ENCODE peak calls at places on chromosome 16, in four cellular contexts. E, J, D and T are unnamed samples.
A peak's percentile ranks its signal among the peaks of the same experiment; 100 is the strongest.

GRCh38 chr16:89653656-89654295 is 3.7 kb downstream of the CHMP1A start:
- DNase-seq in E (no peak), J (no peak), D (no peak), T (no peak)

GRCh38 chr16:73356401-73357079 is 308.6 kb upstream of the ZFHX3 start:
- DNase-seq in E (no peak), J (no peak), D (no peak), T (no peak)

GRCh38 chr16:2935418-2935817 is 23.7 kb downstream of the FLYWCH1 start:
- DNase-seq in E (no peak), J (no peak), D (no peak), T (no peak)

GRCh38 chr16:24045641-24046040 is 209.9 kb downstream of the PRKCB start:
- DNase-seq in E (no peak), J (no peak), D (peak; percentile 4), T (no peak)

GRCh38 chr16:74862743-74863244 is 88.2 kb upstream of the FA2H start:
- DNase-seq in E (no peak), J (peak; percentile 13), D (no peak), T (peak; percentile 42)

GRCh38 chr16:12679660-12680272 is 123.9 kb downstream of the CPPED1 start:
- DNase-seq in E (no peak), J (no peak), D (no peak), T (peak; percentile 32)

GRCh38 chr16:4212934-4213296 is 29.0 kb downstream of the SRL start:
- DNase-seq in E (peak; percentile 42), J (no peak), D (no peak), T (peak; percentile 31)

GRCh38 chr16:77951788-77952187 is 70.6 kb upstream of the CLEC3A start:
- DNase-seq in E (no peak), J (no peak), D (no peak), T (no peak)

GRCh38 chr16:25912321-25912720 is 220.6 kb downstream of the HS3ST4 start:
- DNase-seq in E (no peak), J (no peak), D (no peak), T (no peak)

GRCh38 chr16:46980926-46981325 is 7.5 kb upstream of the DNAJA2 start:
- DNase-seq in E (no peak), J (no peak), D (no peak), T (no peak)

GRCh38 chr16:86824751-86825310 is 246.5 kb downstream of the FOXL1 start:
- DNase-seq in E (no peak), J (no peak), D (no peak), T (no peak)